ENCODE peak calls at places on chromosomes 12 and 14, in four cellular contexts. One of them, this sample, is unnamed.

GRCh38 chr12:14618990-14619389 is 51.3 kb upstream of the PLBD1 start:
- DNase-seq in HL-60: no peak
- DNase-seq in K562: peak
- DNase-seq in GM12878: no peak
- DNase-seq in this sample: no peak

GRCh38 chr12:19869413-19869812 is 430.1 kb downstream of the AEBP2 start:
- DNase-seq in HL-60: no peak
- DNase-seq in K562: no peak
- DNase-seq in GM12878: no peak
- DNase-seq in this sample: no peak

GRCh38 chr12:108611884-108612415 is 14.1 kb upstream of the TMEM119 start:
- DNase-seq in HL-60: no peak
- DNase-seq in K562: peak
- DNase-seq in GM12878: no peak
- DNase-seq in this sample: no peak

GRCh38 chr12:45730842-45731336 is 1.4 kb downstream of the ARID2 start:
- DNase-seq in HL-60: no peak
- DNase-seq in K562: peak
- DNase-seq in GM12878: no peak
- DNase-seq in this sample: no peak

GRCh38 chr12:8894986-8895385 is 19.3 kb upstream of the PHC1 start:
- DNase-seq in HL-60: no peak
- DNase-seq in K562: no peak
- DNase-seq in GM12878: no peak
- DNase-seq in this sample: no peak

GRCh38 chr12:27332407-27333310 is at the start of gene BMAL2:
- DNase-seq in HL-60: peak
- DNase-seq in K562: peak
- DNase-seq in GM12878: no peak
- DNase-seq in this sample: peak

GRCh38 chr12:89472508-89472907 is 52.1 kb downstream of the GALNT4 start:
- DNase-seq in HL-60: no peak
- DNase-seq in K562: no peak
- DNase-seq in GM12878: no peak
- DNase-seq in this sample: no peak

GRCh38 chr14:93105362-93105761 is 10.4 kb downstream of the ITPK1 start:
- DNase-seq in HL-60: peak
- DNase-seq in K562: no peak
- DNase-seq in GM12878: no peak
- DNase-seq in this sample: no peak

GRCh38 chr14:98773814-98774213 is 498.2 kb downstream of the BCL11B start:
- DNase-seq in HL-60: no peak
- DNase-seq in K562: no peak
- DNase-seq in GM12878: no peak
- DNase-seq in this sample: no peak

GRCh38 chr14:73788871-73789590 is 62.6 kb upstream of the PTGR2 start:
- DNase-seq in HL-60: no peak
- DNase-seq in K562: no peak
- DNase-seq in GM12878: no peak
- DNase-seq in this sample: no peak

GRCh38 chr14:29442720-29443119 is 484.9 kb downstream of the PRKD1 start:
- DNase-seq in HL-60: no peak
- DNase-seq in K562: no peak
- DNase-seq in GM12878: no peak
- DNase-seq in this sample: no peak

GRCh38 chr14:71231521-71232393 is 324.5 kb downstream of the PCNX1 start:
- DNase-seq in HL-60: peak
- DNase-seq in K562: peak
- DNase-seq in GM12878: peak
- DNase-seq in this sample: peak

DNA sequence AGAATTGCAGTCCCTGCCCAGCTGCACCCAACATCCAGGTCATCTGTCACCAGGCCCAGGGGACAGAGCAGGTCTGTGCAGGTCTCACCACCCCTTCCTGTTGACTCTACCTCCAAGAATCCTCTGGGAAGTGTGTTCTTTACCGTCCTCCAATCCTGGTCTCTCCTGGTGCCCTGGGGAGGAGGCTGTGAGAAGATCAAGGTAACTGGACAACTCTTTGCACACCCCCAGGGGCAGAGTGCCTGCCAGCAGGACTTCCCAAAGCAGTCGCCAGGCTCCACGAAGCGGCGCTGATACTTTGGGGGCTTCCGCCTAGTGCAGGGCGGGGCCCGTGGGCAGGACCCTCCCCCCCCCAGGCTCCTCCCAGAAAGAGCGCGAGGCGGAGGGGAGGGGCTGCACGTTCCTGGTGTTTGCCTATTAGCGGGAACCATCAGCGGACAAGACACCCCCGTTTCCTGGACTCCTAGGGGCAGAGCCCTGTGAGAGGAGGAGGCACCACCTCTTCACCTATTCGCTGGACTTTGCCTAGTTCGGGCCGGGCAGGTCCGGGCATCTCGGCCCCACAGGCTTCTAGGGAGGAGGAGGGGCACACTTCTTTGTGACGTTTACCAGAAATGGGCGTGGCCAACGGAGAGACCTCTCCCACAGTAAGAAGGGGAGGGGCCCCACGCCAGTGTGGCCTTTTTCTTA is 918.0 kb downstream of the AACS start:
- DNase-seq in HL-60: no peak
- DNase-seq in K562: peak
- DNase-seq in GM12878: no peak
- DNase-seq in this sample: no peak
- TF ChIP-seq POLR2AphosphoS5 in HL-60: no peak
- TF ChIP-seq POLR2AphosphoS5 in K562: no peak
- TF ChIP-seq POLR2AphosphoS5 in GM12878: no peak
- TF ChIP-seq POLR2AphosphoS5 in this sample: no peak

DNA sequence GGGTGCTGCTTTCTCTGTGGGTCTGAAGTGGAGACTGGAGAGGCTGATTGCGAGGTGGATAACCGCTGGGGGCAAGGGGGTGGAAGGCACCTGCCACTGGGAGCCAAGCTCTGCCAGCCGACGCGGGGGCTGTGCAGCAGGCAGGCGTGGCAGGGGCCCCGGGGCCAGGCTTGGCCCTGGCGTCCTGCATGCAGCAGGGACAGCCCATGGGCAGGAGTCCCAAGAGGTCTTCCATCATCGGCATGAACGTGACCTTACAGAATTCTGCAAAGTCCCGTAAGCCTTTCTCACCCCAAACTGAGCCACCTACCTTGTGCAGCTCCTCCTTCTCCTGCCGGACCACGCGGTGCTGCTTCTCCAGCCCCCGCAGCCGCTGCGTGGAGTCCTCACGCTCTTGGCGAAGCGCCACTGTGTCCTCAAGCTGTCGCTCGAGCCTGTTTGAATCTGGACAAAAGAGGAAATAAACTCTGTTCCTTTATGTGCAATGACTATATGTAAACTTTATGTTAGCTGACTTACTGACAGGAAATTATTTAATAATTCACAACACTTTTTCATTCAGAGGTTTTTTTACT is 51.3 kb downstream of the AMN start:
- DNase-seq in HL-60: peak
- DNase-seq in K562: no peak
- DNase-seq in GM12878: no peak
- DNase-seq in this sample: no peak
- TF ChIP-seq SPI1 in HL-60: no peak
- TF ChIP-seq SPI1 in K562: no peak
- TF ChIP-seq SPI1 in GM12878: no peak
- TF ChIP-seq SPI1 in this sample: no peak

GRCh38 chr12:24499151-24500146 is 449.5 kb downstream of the BCAT1 start:
- DNase-seq in HL-60: no peak
- DNase-seq in K562: no peak
- DNase-seq in GM12878: no peak
- DNase-seq in this sample: no peak
- TF ChIP-seq POLR2AphosphoS5 in HL-60: no peak
- TF ChIP-seq POLR2AphosphoS5 in K562: no peak
- TF ChIP-seq POLR2AphosphoS5 in GM12878: no peak
- TF ChIP-seq POLR2AphosphoS5 in this sample: no peak

DNA sequence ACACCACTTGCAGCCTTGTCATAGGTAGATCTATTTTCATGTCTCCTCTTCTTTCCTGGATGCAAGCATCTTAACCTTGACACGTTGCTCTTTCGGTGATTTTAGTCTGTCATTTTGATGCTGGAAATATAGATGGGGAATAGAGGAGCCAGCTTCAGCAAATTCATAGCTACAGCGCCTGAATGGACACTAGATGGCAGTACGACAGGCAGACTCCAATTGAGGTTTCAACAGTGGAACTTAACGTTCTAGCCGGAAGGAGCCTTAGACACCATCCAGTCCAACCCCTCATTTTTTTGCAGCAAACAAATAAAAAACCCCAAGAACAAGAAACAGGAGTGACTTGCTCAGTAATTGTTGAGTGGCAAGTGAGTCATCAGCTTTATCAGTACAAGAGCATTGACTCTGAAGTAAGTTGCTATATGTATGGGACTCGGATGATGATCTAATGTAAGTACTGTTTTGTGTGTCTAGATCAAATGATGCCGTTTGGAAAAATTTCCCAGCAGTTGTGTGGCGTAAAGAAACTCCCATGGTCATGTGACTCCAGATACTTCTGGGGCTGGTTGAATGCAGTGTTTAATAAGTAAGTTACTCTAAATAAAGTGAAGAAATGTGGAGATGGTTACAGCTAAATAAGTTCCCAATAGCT is 9.0 kb downstream of the DMAC2L start:
- DNase-seq in HL-60: peak
- DNase-seq in K562: peak
- DNase-seq in GM12878: peak
- DNase-seq in this sample: no peak
- TF ChIP-seq SPI1 in HL-60: no peak
- TF ChIP-seq SPI1 in K562: no peak
- TF ChIP-seq SPI1 in GM12878: no peak
- TF ChIP-seq SPI1 in this sample: no peak

GRCh38 chr12:52057958-52058576 is 6.8 kb downstream of the NR4A1 start:
- DNase-seq in HL-60: no peak
- DNase-seq in K562: no peak
- DNase-seq in GM12878: no peak
- DNase-seq in this sample: no peak

GRCh38 chr12:52056801-52057613 is 5.8 kb downstream of the NR4A1 start:
- DNase-seq in HL-60: no peak
- DNase-seq in K562: no peak
- DNase-seq in GM12878: no peak
- DNase-seq in this sample: no peak

GRCh38 chr12:52059582-52060497 is 8.6 kb downstream of the NR4A1 start:
- DNase-seq in HL-60: no peak
- DNase-seq in K562: no peak
- DNase-seq in GM12878: no peak
- DNase-seq in this sample: no peak

GRCh38 chr12:52057614-52057939 is 6.3 kb downstream of the NR4A1 start:
- DNase-seq in HL-60: no peak
- DNase-seq in K562: no peak
- DNase-seq in GM12878: no peak
- DNase-seq in this sample: no peak

GRCh38 chr12:52058631-52059324 is 7.5 kb downstream of the NR4A1 start:
- DNase-seq in HL-60: no peak
- DNase-seq in K562: no peak
- DNase-seq in GM12878: no peak
- DNase-seq in this sample: no peak
- TF ChIP-seq POLR2AphosphoS5 in HL-60: no peak
- TF ChIP-seq POLR2AphosphoS5 in K562: no peak
- TF ChIP-seq POLR2AphosphoS5 in GM12878: peak
- TF ChIP-seq POLR2AphosphoS5 in this sample: no peak

GRCh38 chr12:67663121-67663520 is 14.6 kb downstream of the DYRK2 start:
- DNase-seq in HL-60: no peak
- DNase-seq in K562: no peak
- DNase-seq in GM12878: no peak
- DNase-seq in this sample: no peak
- TF ChIP-seq SPI1 in HL-60: no peak
- TF ChIP-seq SPI1 in K562: no peak
- TF ChIP-seq SPI1 in GM12878: no peak
- TF ChIP-seq SPI1 in this sample: no peak

GRCh38 chr12:53495903-53496751 is 3.1 kb downstream of the MAP3K12 start:
- DNase-seq in HL-60: no peak
- DNase-seq in K562: peak
- DNase-seq in GM12878: peak
- DNase-seq in this sample: no peak
- TF ChIP-seq POLR2AphosphoS5 in HL-60: no peak
- TF ChIP-seq POLR2AphosphoS5 in K562: no peak
- TF ChIP-seq POLR2AphosphoS5 in GM12878: no peak
- TF ChIP-seq POLR2AphosphoS5 in this sample: no peak

DNA sequence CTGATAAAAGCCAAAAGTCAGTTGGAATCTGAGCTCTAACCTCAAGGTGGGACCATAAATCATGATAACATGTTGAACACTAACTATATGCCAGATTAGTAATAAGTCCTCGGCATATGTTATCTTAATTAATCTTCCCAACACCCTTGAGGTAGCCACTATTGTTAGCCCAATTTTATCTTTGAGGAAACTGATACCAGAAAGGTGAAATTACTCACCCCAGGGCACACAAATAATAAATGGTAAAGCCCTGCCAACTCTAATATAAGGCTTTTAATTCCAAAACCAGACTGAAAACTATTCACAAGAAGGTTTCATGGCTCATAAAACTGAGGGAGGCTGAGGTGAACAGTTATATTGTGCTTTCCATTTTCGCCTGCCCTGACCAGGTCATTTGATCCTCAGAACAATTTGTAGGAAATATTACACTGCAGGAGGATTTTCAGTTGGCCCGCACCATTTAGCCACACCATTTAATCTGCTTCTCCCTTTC is 16.1 kb upstream of the NUAK1 start:
- DNase-seq in HL-60: no peak
- DNase-seq in K562: no peak
- DNase-seq in GM12878: no peak
- DNase-seq in this sample: no peak
- TF ChIP-seq SPI1 in HL-60: no peak
- TF ChIP-seq SPI1 in K562: no peak
- TF ChIP-seq SPI1 in GM12878: no peak
- TF ChIP-seq SPI1 in this sample: no peak

DNA sequence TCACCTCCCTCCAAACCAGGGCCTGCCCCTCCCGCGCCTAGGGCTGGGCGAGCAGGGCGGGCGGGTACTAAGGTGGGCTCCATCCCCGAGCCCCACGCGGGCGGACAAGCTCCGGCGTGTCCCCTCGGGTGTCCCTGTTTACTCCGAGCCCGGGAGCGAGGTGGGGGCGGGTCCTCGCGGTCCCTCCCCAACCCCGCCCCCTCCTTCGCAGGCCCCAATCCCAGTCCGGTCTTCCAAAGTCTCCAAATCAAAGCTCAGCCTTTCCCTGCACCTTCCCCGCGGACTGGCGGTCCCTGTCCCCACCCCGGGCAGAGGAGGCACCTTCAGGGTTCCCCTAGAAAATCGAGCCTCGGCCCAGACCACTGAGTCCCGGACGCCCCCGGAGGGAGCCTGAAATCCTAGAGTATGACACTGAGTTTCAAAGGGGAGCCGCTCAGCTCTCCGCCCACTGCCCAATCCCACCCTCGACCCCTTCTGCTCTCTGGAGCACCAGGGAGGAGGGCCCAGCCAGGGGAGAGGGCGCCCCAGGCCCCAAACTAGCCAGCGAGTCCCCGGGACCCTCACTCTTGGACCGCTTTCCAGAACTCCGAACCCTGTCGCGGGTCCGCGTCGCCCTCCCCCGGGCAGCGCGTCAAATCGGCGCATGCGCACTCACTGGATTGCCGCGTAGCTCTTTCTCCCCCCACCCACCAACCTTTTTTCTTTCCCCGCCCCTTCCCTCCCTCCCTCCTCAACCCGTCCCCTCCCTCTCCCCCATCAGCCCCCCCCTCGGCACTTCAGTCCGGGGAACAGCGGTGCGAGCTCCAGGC is at the start of gene LRP1:
- DNase-seq in HL-60: no peak
- DNase-seq in K562: peak
- DNase-seq in GM12878: no peak
- DNase-seq in this sample: peak
- TF ChIP-seq POLR2AphosphoS5 in HL-60: no peak
- TF ChIP-seq POLR2AphosphoS5 in K562: no peak
- TF ChIP-seq POLR2AphosphoS5 in GM12878: no peak
- TF ChIP-seq POLR2AphosphoS5 in this sample: no peak

This sample was measured in GM12891.